ENCODE peak calls at places on chromosomes 7 and 10, in seven cellular contexts. J is H9, U is heart left ventricle, A is transverse colon, E is psoas muscle, N is endothelial cell, P is A549. Q is an unnamed sample.

GRCh38 chr10:97186911-97187310 is 1.2 kb upstream of the SLIT1 start:
- DNase-seq in A (no peak), J (no peak), U (no peak), E (no peak), P (no peak), N (no peak), Q (no peak)

GRCh38 chr7:98027342-98028033 is 37.5 kb upstream of the OCM2 start:
- DNase-seq in E (no peak), J (no peak), A (no peak), P (peak), U (no peak), N (no peak), Q (no peak)

GRCh38 chr7:107506683-107507339 is 37.0 kb downstream of the GPR22 start:
- DNase-seq in P (no peak), E (peak), N (no peak), A (peak), J (no peak), U (peak), Q (no peak)

GRCh38 chr7:77703220-77703472 is 6.9 kb downstream of the RSBN1L start:
- DNase-seq in P (no peak), E (no peak), N (no peak), A (no peak), U (no peak), J (no peak), Q (no peak)

GRCh38 chr7:47568569-47568968 is 13.3 kb downstream of the TNS3 start:
- DNase-seq in A (no peak), J (no peak), N (no peak), U (no peak), P (no peak), E (peak), Q (no peak)

GRCh38 chr10:114605155-114605797 is 52.8 kb downstream of the ABLIM1 start:
- DNase-seq in A (no peak), J (no peak), E (no peak), U (no peak), N (no peak), P (peak), Q (no peak)

GRCh38 chr10:102102421-102102820 is 17.7 kb downstream of the LDB1 start:
- DNase-seq in N (no peak), E (no peak), U (no peak), J (no peak), P (no peak), A (no peak), Q (no peak)

GRCh38 chr7:80597875-80598274 is 40.6 kb upstream of the CD36 start:
- DNase-seq in P (no peak), E (no peak), J (no peak), A (no peak), U (no peak), N (no peak), Q (no peak)

GRCh38 chr7:46775020-46775419 is 806.9 kb downstream of the TNS3 start:
- DNase-seq in A (no peak), U (no peak), J (no peak), E (no peak), N (no peak), P (no peak), Q (no peak)

GRCh38 chr10:70355234-70356021 is 27.0 kb downstream of the LRRC20 start:
- DNase-seq in N (no peak), E (no peak), J (no peak), A (peak), P (no peak), U (peak), Q (no peak)

GRCh38 chr7:90846171-90846570 is 250.1 kb downstream of the CDK14 start:
- DNase-seq in E (no peak), N (no peak), P (no peak), U (no peak), A (no peak), J (no peak), Q (no peak)

GRCh38 chr10:73095479-73096021 is 1.1 kb downstream of the P4HA1 start:
- DNase-seq in P (peak), N (peak), J (no peak), U (peak), E (peak), A (peak), Q (peak)

GRCh38 chr7:91264924-91265681 is 870 bp downstream of the FZD1 start:
- DNase-seq in N (peak), P (peak), A (peak), J (peak), E (peak), U (peak), Q (no peak)

GRCh38 chr10:13453896-13454295 is 74.9 kb downstream of the BEND7 start:
- DNase-seq in J (no peak), E (no peak), U (no peak), N (no peak), A (no peak), P (no peak), Q (no peak)

GRCh38 chr7:135942614-135943013 is 34.5 kb downstream of the MTPN start:
- DNase-seq in A (no peak), E (no peak), J (no peak), P (no peak), N (no peak), U (no peak), Q (no peak)

GRCh38 chr10:9195385-9195784 is 1140.9 kb downstream of the GATA3 start:
- DNase-seq in E (no peak), U (no peak), A (no peak), N (no peak), J (no peak), P (no peak), Q (no peak)
- TF ChIP-seq CTCF in E (no peak), U (no peak), A (no peak), N (no peak), J (no peak), P (no peak), Q (no peak)

GRCh38 chr10:59578013-59578412 is 131.6 kb downstream of the SLC16A9 start:
- DNase-seq in A (no peak), J (no peak), E (no peak), P (no peak), N (no peak), U (no peak), Q (no peak)

GRCh38 chr10:59582779-59583178 is 126.9 kb downstream of the SLC16A9 start:
- DNase-seq in N (no peak), J (no peak), A (no peak), P (no peak), U (no peak), E (no peak), Q (no peak)

GRCh38 chr10:59582058-59582457 is 127.6 kb downstream of the SLC16A9 start:
- DNase-seq in U (no peak), J (no peak), P (no peak), E (no peak), A (no peak), N (no peak), Q (no peak)

GRCh38 chr10:59578741-59579140 is 130.9 kb downstream of the SLC16A9 start:
- DNase-seq in J (no peak), A (no peak), E (no peak), N (no peak), U (no peak), P (no peak), Q (no peak)

GRCh38 chr10:59580257-59580863 is 129.3 kb downstream of the SLC16A9 start:
- DNase-seq in U (no peak), E (no peak), N (no peak), J (no peak), A (no peak), P (peak), Q (no peak)
- TF ChIP-seq CTCF in U (peak), E (peak), N (no peak), J (peak), A (peak), P (peak), Q (peak)

GRCh38 chr7:132402751-132403245 is 173.5 kb downstream of the PLXNA4 start:
- DNase-seq in A (no peak), N (no peak), P (no peak), J (no peak), E (peak), U (peak), Q (no peak)
- TF ChIP-seq CTCF in A (no peak), N (no peak), P (no peak), J (no peak), E (no peak), U (no peak), Q (no peak)

GRCh38 chr7:1544896-1545416 is 11.0 kb downstream of the TMEM184A start:
- DNase-seq in A (no peak), N (no peak), U (no peak), J (no peak), E (no peak), P (peak), Q (no peak)

GRCh38 chr7:1545417-1546246 is 10.4 kb downstream of the TMEM184A start:
- DNase-seq in U (no peak), P (peak), A (no peak), N (no peak), E (peak), J (no peak), Q (no peak)

GRCh38 chr7:1542841-1543747 is 12.6 kb downstream of the MAFK start:
- DNase-seq in J (no peak), U (no peak), P (peak), N (no peak), E (no peak), A (no peak), Q (no peak)

GRCh38 chr7:1543826-1544177 is 12.2 kb downstream of the TMEM184A start:
- DNase-seq in P (peak), N (no peak), E (no peak), U (no peak), A (no peak), J (no peak), Q (no peak)

DNA sequence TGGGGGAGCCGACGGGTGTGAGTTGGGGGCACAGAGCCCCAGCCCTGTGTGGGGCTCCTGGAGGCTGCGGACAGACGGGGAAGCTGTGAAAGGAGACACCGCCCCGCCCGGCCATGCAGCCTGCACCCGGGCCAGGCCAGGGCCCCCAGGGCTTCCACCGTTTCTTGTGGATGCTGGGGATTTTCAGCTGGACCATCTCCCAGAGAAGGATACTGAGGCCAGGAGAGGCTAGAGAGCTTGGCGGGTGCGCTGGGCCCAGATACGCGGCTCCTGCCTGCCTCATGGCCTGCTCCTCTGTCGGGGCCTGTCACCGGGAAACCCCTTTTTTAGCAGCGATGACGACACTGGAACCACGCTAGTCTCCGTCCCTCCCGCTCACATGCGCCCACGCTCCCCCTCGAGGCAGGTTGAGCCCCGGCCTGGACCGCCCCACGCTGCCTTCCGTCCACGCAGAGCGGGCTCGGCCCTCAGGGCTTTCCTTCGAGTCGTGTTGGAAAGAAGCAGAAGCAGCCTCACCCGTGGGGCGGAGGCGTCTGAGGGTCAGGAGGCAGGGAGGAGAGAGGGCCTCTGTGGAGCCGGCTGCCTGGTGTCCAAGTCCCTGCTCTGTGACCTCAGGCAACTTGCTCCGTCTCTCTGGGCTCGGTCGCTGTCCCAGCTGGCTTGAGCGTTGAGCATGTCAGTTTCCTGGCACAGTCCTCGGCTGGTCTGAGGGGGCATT is 11.7 kb downstream of the TMEM184A start:
- DNase-seq in E (peak), A (no peak), J (no peak), N (no peak), U (no peak), P (peak), Q (no peak)
- TF ChIP-seq CTCF in E (no peak), A (no peak), J (no peak), N (no peak), U (no peak), P (no peak), Q (no peak)

GRCh38 chr7:69256634-69257081 is 341.6 kb upstream of the AUTS2 start:
- DNase-seq in E (peak), U (peak), A (peak), N (no peak), P (peak), J (no peak), Q (no peak)
- TF ChIP-seq CTCF in E (no peak), U (no peak), A (no peak), N (no peak), P (no peak), J (no peak), Q (no peak)

DNA sequence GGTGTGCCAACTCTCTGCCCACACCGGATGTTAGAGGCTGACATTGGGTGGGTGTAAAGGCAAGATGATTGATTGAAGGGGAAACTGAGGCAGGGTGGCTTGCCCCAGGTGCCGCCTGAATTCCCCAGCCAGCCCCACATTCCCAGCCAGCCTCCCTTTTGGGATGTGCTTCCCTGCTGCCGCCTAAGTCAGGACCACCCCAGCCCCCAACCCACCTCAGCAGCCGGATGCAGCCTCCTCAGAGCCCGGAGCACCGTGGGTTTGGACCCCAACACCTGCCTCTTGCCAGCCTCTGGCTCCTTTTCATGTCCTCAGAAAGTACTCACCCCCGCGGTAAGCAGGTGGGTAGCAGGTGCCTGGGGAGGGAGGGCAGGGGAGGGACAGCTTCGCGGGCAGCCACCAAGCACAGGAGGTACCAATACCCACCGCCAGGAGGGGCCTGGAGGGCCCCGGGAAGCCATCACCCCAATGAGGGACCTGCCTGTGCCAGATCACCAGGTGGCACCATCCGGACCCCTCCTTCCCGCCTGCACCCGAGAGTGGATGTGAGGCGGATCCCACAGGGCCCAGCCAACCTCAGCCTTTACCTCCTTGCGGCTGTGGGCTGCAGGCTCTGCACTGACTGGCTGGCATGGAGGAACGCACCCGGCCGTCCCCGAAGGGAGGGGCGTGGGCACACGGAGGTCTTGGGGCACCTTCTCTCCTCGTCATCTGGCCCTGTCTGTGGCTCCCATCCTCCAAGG is 60.5 kb downstream of the PWWP2B start:
- DNase-seq in P (peak), N (no peak), J (no peak), E (peak), A (no peak), U (peak), Q (no peak)
- TF ChIP-seq CTCF in P (peak), N (no peak), J (peak), E (no peak), A (no peak), U (no peak), Q (no peak)

Q was measured in osteocyte.